ENCODE peak calls at places on chromosomes 5 and 9, in nine cellular contexts. One of them, this sample, is unnamed.

GRCh38 chr9:78539904-78540303 is 243.0 kb downstream of the PSAT1 start:
- DNase-seq in H1: no peak
- DNase-seq in uterus: no peak
- DNase-seq in MM.1S: no peak
- DNase-seq in cardiac muscle cell: no peak
- DNase-seq in sigmoid colon: no peak
- DNase-seq in HCT116: no peak
- DNase-seq in CD8-positive, alpha-beta T cell: no peak
- DNase-seq in naive thymus-derived CD4-positive, alpha-beta T cell: no peak
- DNase-seq in this sample: no peak

GRCh38 chr5:151214614-151215545 is 9.0 kb downstream of the CCDC69 start:
- DNase-seq in uterus: no peak
- DNase-seq in naive thymus-derived CD4-positive, alpha-beta T cell: peak; percentile 35
- DNase-seq in HCT116: no peak
- DNase-seq in H1: no peak
- DNase-seq in CD8-positive, alpha-beta T cell: peak; percentile 69
- DNase-seq in MM.1S: peak; percentile 72
- DNase-seq in sigmoid colon: no peak
- DNase-seq in cardiac muscle cell: no peak
- DNase-seq in this sample: peak; percentile 81

GRCh38 chr9:114272739-114273431 is 50.0 kb upstream of the ORM1 start:
- DNase-seq in naive thymus-derived CD4-positive, alpha-beta T cell: no peak
- DNase-seq in cardiac muscle cell: no peak
- DNase-seq in HCT116: no peak
- DNase-seq in CD8-positive, alpha-beta T cell: no peak
- DNase-seq in uterus: no peak
- DNase-seq in MM.1S: no peak
- DNase-seq in H1: no peak
- DNase-seq in sigmoid colon: peak; percentile 49
- DNase-seq in this sample: no peak

GRCh38 chr9:7976167-7976755 is 176.7 kb upstream of the DMAC1 start:
- DNase-seq in sigmoid colon: no peak
- DNase-seq in uterus: no peak
- DNase-seq in naive thymus-derived CD4-positive, alpha-beta T cell: peak; percentile 74
- DNase-seq in CD8-positive, alpha-beta T cell: peak; percentile 64
- DNase-seq in cardiac muscle cell: no peak
- DNase-seq in H1: no peak
- DNase-seq in HCT116: no peak
- DNase-seq in MM.1S: peak; percentile 96
- DNase-seq in this sample: peak; percentile 96

GRCh38 chr9:109251080-109251775 is 69.6 kb downstream of the EPB41L4B start:
- DNase-seq in naive thymus-derived CD4-positive, alpha-beta T cell: no peak
- DNase-seq in MM.1S: no peak
- DNase-seq in uterus: no peak
- DNase-seq in CD8-positive, alpha-beta T cell: no peak
- DNase-seq in sigmoid colon: no peak
- DNase-seq in HCT116: no peak
- DNase-seq in cardiac muscle cell: no peak
- DNase-seq in H1: no peak
- DNase-seq in this sample: no peak

GRCh38 chr5:91379602-91380490 is 3.3 kb downstream of the ARRDC3 start:
- DNase-seq in MM.1S: peak; percentile 97
- DNase-seq in cardiac muscle cell: peak; percentile 97
- DNase-seq in naive thymus-derived CD4-positive, alpha-beta T cell: peak; percentile 95
- DNase-seq in sigmoid colon: peak; percentile 94
- DNase-seq in H1: peak; percentile 85
- DNase-seq in HCT116: peak; percentile 64
- DNase-seq in uterus: peak; percentile 92
- DNase-seq in CD8-positive, alpha-beta T cell: peak; percentile 97
- DNase-seq in this sample: peak; percentile 90

GRCh38 chr9:113631093-113631765 is 167.7 kb downstream of the RGS3 start:
- DNase-seq in CD8-positive, alpha-beta T cell: no peak
- DNase-seq in HCT116: no peak
- DNase-seq in naive thymus-derived CD4-positive, alpha-beta T cell: no peak
- DNase-seq in MM.1S: no peak
- DNase-seq in cardiac muscle cell: no peak
- DNase-seq in sigmoid colon: peak; percentile 40
- DNase-seq in H1: no peak
- DNase-seq in uterus: peak; percentile 8
- DNase-seq in this sample: no peak

GRCh38 chr5:9268226-9268625 is 277.6 kb downstream of the SEMA5A start:
- DNase-seq in HCT116: no peak
- DNase-seq in CD8-positive, alpha-beta T cell: no peak
- DNase-seq in cardiac muscle cell: no peak
- DNase-seq in uterus: no peak
- DNase-seq in naive thymus-derived CD4-positive, alpha-beta T cell: no peak
- DNase-seq in MM.1S: no peak
- DNase-seq in H1: no peak
- DNase-seq in sigmoid colon: no peak
- DNase-seq in this sample: no peak

GRCh38 chr5:165410476-165410875 is 1905.1 kb downstream of the MAT2B start:
- DNase-seq in CD8-positive, alpha-beta T cell: no peak
- DNase-seq in cardiac muscle cell: no peak
- DNase-seq in sigmoid colon: no peak
- DNase-seq in MM.1S: no peak
- DNase-seq in uterus: no peak
- DNase-seq in naive thymus-derived CD4-positive, alpha-beta T cell: no peak
- DNase-seq in HCT116: no peak
- DNase-seq in H1: no peak
- DNase-seq in this sample: no peak

GRCh38 chr5:72067682-72068470 is 39.4 kb upstream of the MAP1B start:
- DNase-seq in cardiac muscle cell: no peak
- DNase-seq in uterus: no peak
- DNase-seq in H1: no peak
- DNase-seq in HCT116: peak; percentile 12
- DNase-seq in MM.1S: no peak
- DNase-seq in naive thymus-derived CD4-positive, alpha-beta T cell: no peak
- DNase-seq in sigmoid colon: no peak
- DNase-seq in CD8-positive, alpha-beta T cell: no peak
- DNase-seq in this sample: no peak

GRCh38 chr9:135284386-135285134 is 195.0 kb upstream of the PPP1R26 start:
- DNase-seq in cardiac muscle cell: no peak
- DNase-seq in sigmoid colon: no peak
- DNase-seq in HCT116: no peak
- DNase-seq in MM.1S: no peak
- DNase-seq in H1: no peak
- DNase-seq in CD8-positive, alpha-beta T cell: no peak
- DNase-seq in naive thymus-derived CD4-positive, alpha-beta T cell: no peak
- DNase-seq in uterus: no peak
- DNase-seq in this sample: no peak

GRCh38 chr5:32147236-32147635 is 26.9 kb downstream of the GOLPH3 start:
- DNase-seq in MM.1S: no peak
- DNase-seq in CD8-positive, alpha-beta T cell: no peak
- DNase-seq in uterus: no peak
- DNase-seq in naive thymus-derived CD4-positive, alpha-beta T cell: no peak
- DNase-seq in H1: no peak
- DNase-seq in HCT116: no peak
- DNase-seq in sigmoid colon: no peak
- DNase-seq in cardiac muscle cell: no peak
- DNase-seq in this sample: no peak

GRCh38 chr5:74320526-74320925 is 320.0 kb downstream of the ENC1 start:
- DNase-seq in HCT116: no peak
- DNase-seq in uterus: no peak
- DNase-seq in H1: no peak
- DNase-seq in cardiac muscle cell: no peak
- DNase-seq in CD8-positive, alpha-beta T cell: no peak
- DNase-seq in naive thymus-derived CD4-positive, alpha-beta T cell: no peak
- DNase-seq in sigmoid colon: no peak
- DNase-seq in MM.1S: no peak
- DNase-seq in this sample: no peak

GRCh38 chr9:78294290-78295176 is 2.4 kb upstream of the PSAT1 start:
- DNase-seq in naive thymus-derived CD4-positive, alpha-beta T cell: no peak
- DNase-seq in HCT116: no peak
- DNase-seq in uterus: no peak
- DNase-seq in H1: no peak
- DNase-seq in CD8-positive, alpha-beta T cell: peak; percentile 39
- DNase-seq in MM.1S: no peak
- DNase-seq in cardiac muscle cell: no peak
- DNase-seq in sigmoid colon: no peak
- DNase-seq in this sample: no peak

DNA sequence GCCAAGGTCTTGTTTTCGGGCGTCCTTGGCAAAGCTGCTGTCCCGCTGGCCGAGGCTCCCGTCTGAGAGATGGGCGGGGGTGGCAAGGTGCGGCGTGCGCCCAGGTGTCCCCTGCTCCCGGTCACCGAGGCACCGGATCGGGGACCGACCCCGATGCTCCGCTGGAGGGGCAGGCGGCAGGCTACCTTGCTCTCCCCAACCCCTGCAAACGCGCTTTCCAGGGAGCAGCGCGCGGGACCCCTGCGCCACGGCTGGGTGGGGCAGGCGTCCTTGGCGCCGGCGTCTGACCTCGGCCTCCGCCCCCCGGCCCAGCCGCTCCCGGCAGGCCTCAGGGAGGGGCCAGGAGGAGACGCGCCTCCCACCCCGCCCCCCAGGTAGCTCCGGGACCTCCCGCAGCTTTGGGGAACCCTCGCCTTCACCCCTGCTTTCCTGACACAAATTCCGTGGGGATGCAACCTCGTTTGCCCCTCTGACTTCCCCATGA is 551 bp downstream of the N4BP3 start:
- DNase-seq in H1: no peak
- DNase-seq in HCT116: no peak
- DNase-seq in cardiac muscle cell: peak; percentile 53
- DNase-seq in naive thymus-derived CD4-positive, alpha-beta T cell: no peak
- DNase-seq in sigmoid colon: no peak
- DNase-seq in CD8-positive, alpha-beta T cell: no peak
- DNase-seq in uterus: no peak
- DNase-seq in MM.1S: no peak
- DNase-seq in this sample: no peak
- H3K4me3 ChIP-seq in H1: peak overlapping the region; percentile 73
- H3K4me3 ChIP-seq in HCT116: peak overlapping the region; percentile 76
- H3K4me3 ChIP-seq in cardiac muscle cell: peak overlapping the region; percentile 57
- H3K4me3 ChIP-seq in naive thymus-derived CD4-positive, alpha-beta T cell: peak overlapping the region; percentile 50
- H3K4me3 ChIP-seq in sigmoid colon: peak overlapping the region; percentile 2
- H3K4me3 ChIP-seq in CD8-positive, alpha-beta T cell: peak overlapping the region; percentile 88
- H3K4me3 ChIP-seq in uterus: peak overlapping the region; percentile 2
- H3K4me3 ChIP-seq in MM.1S: peak overlapping the region; percentile 55
- H3K4me3 ChIP-seq in this sample: peak overlapping the region; percentile 41

GRCh38 chr5:17719592-17719991 is 85.3 kb downstream of the TAF11L14 start:
- DNase-seq in sigmoid colon: no peak
- DNase-seq in MM.1S: no peak
- DNase-seq in uterus: no peak
- DNase-seq in naive thymus-derived CD4-positive, alpha-beta T cell: no peak
- DNase-seq in H1: no peak
- DNase-seq in HCT116: no peak
- DNase-seq in cardiac muscle cell: no peak
- DNase-seq in CD8-positive, alpha-beta T cell: no peak
- DNase-seq in this sample: no peak
- H3K27ac ChIP-seq in sigmoid colon: no peak overlapping the region
- H3K27ac ChIP-seq in MM.1S: no peak overlapping the region
- H3K27ac ChIP-seq in uterus: no peak overlapping the region
- H3K27ac ChIP-seq in naive thymus-derived CD4-positive, alpha-beta T cell: no peak overlapping the region
- H3K27ac ChIP-seq in H1: no peak overlapping the region
- H3K27ac ChIP-seq in HCT116: no peak overlapping the region
- H3K27ac ChIP-seq in cardiac muscle cell: no peak overlapping the region
- H3K27ac ChIP-seq in CD8-positive, alpha-beta T cell: no peak overlapping the region
- H3K27ac ChIP-seq in this sample: no peak overlapping the region

DNA sequence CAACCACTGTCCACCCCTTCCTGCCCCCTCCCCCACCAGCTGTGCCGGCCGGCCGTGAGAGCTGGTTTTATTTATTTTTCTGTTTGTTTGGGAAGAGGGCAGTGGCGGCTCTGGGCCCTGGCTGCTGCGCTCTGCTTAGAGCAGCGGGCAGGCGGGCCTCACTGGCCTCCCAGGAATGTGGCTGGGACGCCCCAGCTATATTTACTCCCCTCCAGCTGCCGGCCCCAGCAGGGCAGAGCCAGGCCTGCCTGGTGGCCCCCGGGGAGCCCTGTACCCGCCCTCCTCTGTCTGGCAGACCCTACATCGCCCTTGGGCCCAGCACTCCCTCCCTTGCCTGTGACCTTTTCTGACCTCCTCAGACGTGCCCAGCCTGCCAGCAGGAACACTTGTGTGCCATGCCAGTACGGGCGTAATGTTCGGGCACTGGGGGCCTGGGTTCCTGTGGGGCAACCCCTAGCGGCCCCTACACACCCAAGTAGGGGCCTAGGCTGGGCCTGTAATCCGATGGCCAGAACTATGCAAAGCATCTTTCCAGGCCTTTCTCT is 7.7 kb downstream of the CXXC5 start:
- DNase-seq in H1: no peak
- DNase-seq in CD8-positive, alpha-beta T cell: no peak
- DNase-seq in naive thymus-derived CD4-positive, alpha-beta T cell: no peak
- DNase-seq in MM.1S: no peak
- DNase-seq in uterus: no peak
- DNase-seq in HCT116: no peak
- DNase-seq in cardiac muscle cell: peak; percentile 80
- DNase-seq in sigmoid colon: no peak
- DNase-seq in this sample: no peak
- H3K4me3 ChIP-seq in H1: no peak overlapping the region
- H3K4me3 ChIP-seq in CD8-positive, alpha-beta T cell: no peak overlapping the region
- H3K4me3 ChIP-seq in naive thymus-derived CD4-positive, alpha-beta T cell: no peak overlapping the region
- H3K4me3 ChIP-seq in MM.1S: no peak overlapping the region
- H3K4me3 ChIP-seq in uterus: no peak overlapping the region
- H3K4me3 ChIP-seq in HCT116: no peak overlapping the region
- H3K4me3 ChIP-seq in cardiac muscle cell: no peak overlapping the region
- H3K4me3 ChIP-seq in sigmoid colon: no peak overlapping the region
- H3K4me3 ChIP-seq in this sample: no peak overlapping the region

GRCh38 chr9:93294011-93294410 is 110.1 kb downstream of the WNK2 start:
- DNase-seq in naive thymus-derived CD4-positive, alpha-beta T cell: no peak
- DNase-seq in sigmoid colon: no peak
- DNase-seq in MM.1S: no peak
- DNase-seq in cardiac muscle cell: no peak
- DNase-seq in HCT116: no peak
- DNase-seq in uterus: no peak
- DNase-seq in H1: no peak
- DNase-seq in CD8-positive, alpha-beta T cell: no peak
- DNase-seq in this sample: no peak

GRCh38 chr9:93292664-93293328 is 108.9 kb downstream of the WNK2 start:
- DNase-seq in sigmoid colon: no peak
- DNase-seq in MM.1S: no peak
- DNase-seq in uterus: no peak
- DNase-seq in naive thymus-derived CD4-positive, alpha-beta T cell: no peak
- DNase-seq in H1: no peak
- DNase-seq in cardiac muscle cell: no peak
- DNase-seq in HCT116: no peak
- DNase-seq in CD8-positive, alpha-beta T cell: no peak
- DNase-seq in this sample: no peak

GRCh38 chr9:93296889-93297480 is 113.0 kb downstream of the WNK2 start:
- DNase-seq in MM.1S: no peak
- DNase-seq in HCT116: no peak
- DNase-seq in naive thymus-derived CD4-positive, alpha-beta T cell: no peak
- DNase-seq in sigmoid colon: no peak
- DNase-seq in uterus: no peak
- DNase-seq in cardiac muscle cell: no peak
- DNase-seq in H1: no peak
- DNase-seq in CD8-positive, alpha-beta T cell: no peak
- DNase-seq in this sample: no peak

GRCh38 chr9:93295456-93296076 is 111.6 kb downstream of the WNK2 start:
- DNase-seq in naive thymus-derived CD4-positive, alpha-beta T cell: no peak
- DNase-seq in cardiac muscle cell: no peak
- DNase-seq in MM.1S: no peak
- DNase-seq in HCT116: no peak
- DNase-seq in CD8-positive, alpha-beta T cell: no peak
- DNase-seq in sigmoid colon: no peak
- DNase-seq in uterus: no peak
- DNase-seq in H1: no peak
- DNase-seq in this sample: no peak

DNA sequence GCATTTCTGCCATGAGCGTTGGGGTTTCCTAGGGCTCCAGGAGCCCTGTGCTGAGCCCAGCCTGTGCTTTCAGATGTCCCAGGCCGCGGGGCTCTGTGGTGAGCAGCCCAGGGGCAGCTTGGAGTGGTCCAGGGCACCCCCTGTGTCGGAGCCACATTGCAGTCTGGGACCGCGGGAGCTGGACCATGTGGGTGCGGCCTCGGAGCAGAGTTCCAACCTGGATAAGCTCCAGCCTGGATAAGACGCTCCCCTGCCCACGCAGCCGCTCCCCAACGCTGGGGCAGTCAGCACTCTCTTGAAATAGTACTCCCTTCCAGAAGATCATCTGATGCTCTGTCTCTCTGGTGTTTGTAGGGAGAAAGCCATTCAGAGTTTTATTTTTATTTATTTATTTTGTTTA is 111.1 kb downstream of the WNK2 start:
- DNase-seq in MM.1S: no peak
- DNase-seq in naive thymus-derived CD4-positive, alpha-beta T cell: no peak
- DNase-seq in HCT116: no peak
- DNase-seq in sigmoid colon: no peak
- DNase-seq in cardiac muscle cell: no peak
- DNase-seq in CD8-positive, alpha-beta T cell: no peak
- DNase-seq in uterus: peak; percentile 69
- DNase-seq in H1: no peak
- DNase-seq in this sample: no peak
- H3K27ac ChIP-seq in MM.1S: no peak overlapping the region
- H3K27ac ChIP-seq in naive thymus-derived CD4-positive, alpha-beta T cell: no peak overlapping the region
- H3K27ac ChIP-seq in HCT116: no peak overlapping the region
- H3K27ac ChIP-seq in sigmoid colon: no peak overlapping the region
- H3K27ac ChIP-seq in cardiac muscle cell: no peak overlapping the region
- H3K27ac ChIP-seq in CD8-positive, alpha-beta T cell: no peak overlapping the region
- H3K27ac ChIP-seq in uterus: no peak overlapping the region
- H3K27ac ChIP-seq in H1: no peak overlapping the region
- H3K27ac ChIP-seq in this sample: no peak overlapping the region